ENCODE peak calls at places on chromosomes 7 and 10, in six cellular contexts. T, P, N, A, I and S are unnamed samples.

GRCh38 chr10:35092851-35093250 is 2.7 kb upstream of the CUL2 start:
- DNase-seq in N (no peak), T (no peak), P (no peak), A (no peak), I (no peak), S (no peak)

GRCh38 chr10:132813001-132813401 is 27.1 kb upstream of the NKX6-2 start:
- DNase-seq in I (no peak), P (no peak), T (no peak), A (no peak), N (no peak), S (no peak)

GRCh38 chr7:43240565-43240964 is 128.1 kb downstream of the HECW1 start:
- DNase-seq in I (no peak), N (no peak), P (no peak), A (no peak), T (no peak), S (no peak)

GRCh38 chr7:128041203-128041602 is 10.0 kb upstream of the LRRC4 start:
- DNase-seq in T (no peak), N (no peak), I (no peak), P (no peak), A (no peak), S (no peak)

GRCh38 chr10:8407561-8408021 is 353.1 kb downstream of the GATA3 start:
- DNase-seq in T (no peak), A (no peak), I (no peak), P (no peak), N (no peak), S (no peak)

GRCh38 chr7:105885386-105886111 is 9.2 kb upstream of the ATXN7L1 start:
- DNase-seq in T (no peak), P (no peak), I (no peak), N (peak), A (no peak), S (peak)

GRCh38 chr7:108415821-108416536 is 40.3 kb downstream of the NRCAM start:
- DNase-seq in T (no peak), I (peak), P (no peak), A (no peak), N (peak), S (no peak)

GRCh38 chr10:100656479-100656878 is 88.9 kb upstream of the PAX2 start:
- DNase-seq in P (no peak), T (peak), I (no peak), N (peak), A (no peak), S (no peak)

GRCh38 chr7:27184342-27185012 is 555 bp downstream of the HOXA11 start:
- DNase-seq in I (no peak), T (no peak), A (no peak), P (no peak), N (peak), S (no peak)

GRCh38 chr10:52586710-52587109 is 185.9 kb downstream of the MBL2 start:
- DNase-seq in N (no peak), I (no peak), T (no peak), A (no peak), P (no peak), S (no peak)

GRCh38 chr7:139084709-139085108 is 24.8 kb downstream of the ZC3HAV1 start:
- DNase-seq in T (no peak), A (no peak), I (no peak), N (no peak), P (no peak), S (no peak)

GRCh38 chr7:104973227-104973626 is 40.8 kb upstream of the KMT2E start:
- DNase-seq in T (no peak), I (no peak), N (no peak), A (no peak), P (no peak), S (no peak)

GRCh38 chr7:139771001-139771956 is 6.5 kb downstream of the HIPK2 start:
- DNase-seq in P (no peak), N (no peak), A (no peak), T (no peak), I (no peak), S (no peak)

GRCh38 chr10:129855836-129856563 is 108.1 kb downstream of the EBF3 start:
- DNase-seq in A (no peak), I (no peak), T (no peak), P (no peak), N (no peak), S (no peak)

GRCh38 chr10:63558132-63558784 is 37.1 kb downstream of the REEP3 start:
- DNase-seq in N (no peak), T (no peak), P (no peak), I (no peak), A (no peak), S (no peak)

GRCh38 chr10:97475936-97476594 is 22.2 kb downstream of the MMS19 start:
- DNase-seq in P (no peak), N (no peak), I (no peak), A (no peak), T (no peak), S (no peak)

GRCh38 chr10:70866424-70866823 is 21.9 kb downstream of the PCBD1 start:
- DNase-seq in N (no peak), A (no peak), P (no peak), I (no peak), T (no peak), S (no peak)